ENCODE peak calls at places on chromosomes 16 and 17, in nine cellular contexts. Z, D, B, H, Q, V, R, F and I are unnamed samples.

GRCh38 chr17:44587339-44587738 is 30.1 kb downstream of the FZD2 start:
- DNase-seq in Z (no peak), D (no peak), B (peak), H (no peak), Q (no peak), V (no peak), R (no peak), F (no peak), I (no peak)

GRCh38 chr16:21626659-21627277 is 25.6 kb downstream of the IGSF6 start:
- DNase-seq in Z (peak), D (no peak), B (peak), H (no peak), Q (no peak), V (no peak), R (no peak), F (no peak), I (no peak)

GRCh38 chr16:27628216-27628945 is 78.4 kb downstream of the KATNIP start:
- DNase-seq in Z (no peak), D (no peak), B (no peak), H (no peak), Q (no peak), V (no peak), R (no peak), F (no peak), I (no peak)

GRCh38 chr16:25060920-25061319 is 45.8 kb upstream of the ARHGAP17 start:
- DNase-seq in Z (no peak), D (peak), B (no peak), H (peak), Q (no peak), V (no peak), R (no peak), F (peak), I (no peak)

GRCh38 chr16:53922805-53923645 is 219.1 kb downstream of the FTO start:
- DNase-seq in Z (no peak), D (no peak), B (no peak), H (no peak), Q (no peak), V (no peak), R (no peak), F (no peak), I (no peak)

GRCh38 chr16:72482695-72483094 is 310.7 kb upstream of the PMFBP1 start:
- DNase-seq in Z (no peak), D (no peak), B (no peak), H (no peak), Q (no peak), V (no peak), R (no peak), F (no peak), I (no peak)

GRCh38 chr16:49698931-49699715 is 156.8 kb downstream of the ZNF423 start:
- DNase-seq in Z (no peak), D (no peak), B (no peak), H (no peak), Q (no peak), V (no peak), R (no peak), F (no peak), I (no peak)

GRCh38 chr17:13970531-13970930 is 98.8 kb upstream of the COX10 start:
- DNase-seq in Z (no peak), D (no peak), B (no peak), H (no peak), Q (no peak), V (no peak), R (peak), F (no peak), I (no peak)

GRCh38 chr16:48378836-48379235 is 6.4 kb downstream of the SIAH1 start:
- DNase-seq in Z (no peak), D (no peak), B (no peak), H (no peak), Q (no peak), V (no peak), R (peak), F (no peak), I (no peak)

GRCh38 chr17:58250344-58251011 is 12.1 kb downstream of the LPO start:
- DNase-seq in Z (no peak), D (no peak), B (no peak), H (peak), Q (no peak), V (no peak), R (peak), F (no peak), I (no peak)

GRCh38 chr17:63419949-63420867 is 25.9 kb downstream of the CYB561 start:
- DNase-seq in Z (peak), D (no peak), B (no peak), H (peak), Q (no peak), V (no peak), R (no peak), F (no peak), I (no peak)

GRCh38 chr16:55433030-55433429 is 46.0 kb upstream of the MMP2 start:
- DNase-seq in Z (no peak), D (no peak), B (no peak), H (no peak), Q (no peak), V (no peak), R (no peak), F (no peak), I (no peak)

GRCh38 chr16:77541131-77541530 is 106.3 kb upstream of the ADAMTS18 start:
- DNase-seq in Z (no peak), D (no peak), B (no peak), H (no peak), Q (no peak), V (no peak), R (no peak), F (no peak), I (no peak)

GRCh38 chr17:41394254-41395016 is 3.0 kb downstream of the KRT31 start:
- DNase-seq in Z (no peak), D (no peak), B (no peak), H (no peak), Q (peak), V (no peak), R (no peak), F (no peak), I (no peak)

GRCh38 chr17:61122356-61122913 is 277.2 kb upstream of the TBX2 start:
- DNase-seq in Z (no peak), D (no peak), B (no peak), H (no peak), Q (no peak), V (no peak), R (no peak), F (no peak), I (no peak)